ENCODE peak calls at places on chromosomes 16 and 17, in four cellular contexts. A is GM23248, S is AG20443, K is GDM1. N is an unnamed sample.

GRCh38 chr16:15507299-15507958 is 73.0 kb downstream of the BMERB1 start:
- DNase-seq in A (peak; percentile 90), S (peak; percentile 83), K (peak; percentile 65), N (no peak)

GRCh38 chr16:23155445-23156049 is 6.3 kb upstream of the USP31 start:
- DNase-seq in A (no peak), K (no peak), S (no peak), N (peak; percentile 25)

GRCh38 chr16:2858245-2859025 is 465 bp upstream of the PRSS22 start:
- DNase-seq in K (no peak), S (peak; percentile 9), A (no peak), N (peak; percentile 95)

GRCh38 chr16:53743149-53743566 is 39.2 kb downstream of the FTO start:
- DNase-seq in K (peak; percentile 3), A (peak; percentile 55), S (peak; percentile 11), N (peak; percentile 25)

GRCh38 chr17:27351741-27352140 is 57.8 kb downstream of the WSB1 start:
- DNase-seq in A (no peak), K (no peak), S (no peak), N (no peak)

GRCh38 chr17:64262422-64263260 is at the start of gene TEX2:
- DNase-seq in K (no peak), A (peak; percentile 66), S (peak; percentile 57), N (peak; percentile 65)

GRCh38 chr16:55367796-55368195 is 43.8 kb downstream of the IRX6 start:
- DNase-seq in S (peak; percentile 53), K (no peak), A (peak; percentile 53), N (no peak)

GRCh38 chr17:43074869-43075268 is 49.8 kb downstream of the RND2 start:
- DNase-seq in A (no peak), S (no peak), K (no peak), N (no peak)

GRCh38 chr16:81204794-81205680 is 33.5 kb upstream of the BCO1 start:
- DNase-seq in K (no peak), A (peak; percentile 71), S (peak; percentile 76), N (peak; percentile 80)

GRCh38 chr17:4679652-4680051 is 24.3 kb downstream of the PELP1 start:
- DNase-seq in A (peak; percentile 78), K (no peak), S (peak; percentile 44), N (peak; percentile 83)

GRCh38 chr17:60079401-60079861 is 710 bp upstream of the HEATR6 start:
- DNase-seq in K (no peak), A (peak; percentile 65), S (peak; percentile 30), N (peak; percentile 27)

GRCh38 chr16:29962344-29962994 is 590 bp downstream of the TMEM219 start:
- DNase-seq in S (peak; percentile 47), K (no peak), A (peak; percentile 58), N (peak; percentile 51)

GRCh38 chr17:4159761-4160160 is 16.8 kb downstream of the CYB5D2 start:
- DNase-seq in S (no peak), A (no peak), K (no peak), N (no peak)

GRCh38 chr16:84369105-84369504 is 767 bp downstream of the ATP2C2 start:
- DNase-seq in A (no peak), K (no peak), S (no peak), N (no peak)

GRCh38 chr16:63928421-63928820 is 1193.4 kb downstream of the CDH11 start:
- DNase-seq in S (no peak), A (no peak), K (no peak), N (no peak)

GRCh38 chr16:82753821-82754220 is 127.1 kb downstream of the CDH13 start:
- DNase-seq in S (peak; percentile 37), A (peak; percentile 86), K (no peak), N (no peak)

GRCh38 chr16:47886631-47887415 is 269.0 kb downstream of the ABCC12 start:
- DNase-seq in A (no peak), S (no peak), K (no peak), N (no peak)

GRCh38 chr17:29930399-29931010 is 477 bp upstream of the SSH2 start:
- DNase-seq in K (no peak), A (no peak), S (peak; percentile 21), N (no peak)

GRCh38 chr17:31394544-31394943 is 3.1 kb downstream of the RAB11FIP4 start:
- DNase-seq in A (peak; percentile 77), K (peak; percentile 38), S (peak; percentile 86), N (peak; percentile 89)

GRCh38 chr17:4939554-4939803 is 367 bp downstream of the SLC25A11 start:
- DNase-seq in S (no peak), K (no peak), A (peak; percentile 55), N (no peak)

GRCh38 chr16:89484923-89485679 is 5.3 kb downstream of the ANKRD11 start:
- DNase-seq in K (no peak), A (no peak), S (no peak), N (no peak)

GRCh38 chr16:71351558-71351901 is 7.0 kb upstream of the CALB2 start:
- DNase-seq in A (no peak), S (no peak), K (no peak), N (no peak)

GRCh38 chr16:73026754-73027654 is 20.9 kb downstream of the ZFHX3 start:
- DNase-seq in A (no peak), K (no peak), S (no peak), N (peak; percentile 3)

GRCh38 chr16:11016524-11016988 is 72.2 kb downstream of the CLEC16A start:
- DNase-seq in S (peak; percentile 44), K (no peak), A (peak; percentile 24), N (no peak)

GRCh38 chr17:36750316-36750885 is 149.0 kb downstream of the MRM1 start:
- DNase-seq in S (no peak), A (no peak), K (no peak), N (no peak)

GRCh38 chr17:13490906-13491502 is 110.7 kb downstream of the HS3ST3A1 start:
- DNase-seq in K (no peak), S (no peak), A (peak; percentile 12), N (no peak)

GRCh38 chr16:84582958-84583516 is 34.8 kb downstream of the COTL1 start:
- DNase-seq in K (no peak), S (peak; percentile 87), A (peak; percentile 58), N (no peak)

GRCh38 chr17:19833914-19834313 is 33.8 kb downstream of the ULK2 start:
- DNase-seq in K (no peak), A (peak; percentile 7), S (no peak), N (no peak)

GRCh38 chr17:6413073-6413472 is 21.8 kb downstream of the AIPL1 start:
- DNase-seq in K (peak; percentile 14), A (peak; percentile 52), S (peak; percentile 34), N (peak; percentile 59)

GRCh38 chr17:77119668-77120301 is 21.0 kb upstream of the SEC14L1 start:
- DNase-seq in A (no peak), K (no peak), S (no peak), N (no peak)

GRCh38 chr17:4678448-4679026 is 25.4 kb downstream of the PELP1 start:
- DNase-seq in K (no peak), A (peak; percentile 94), S (peak; percentile 75), N (peak; percentile 33)

GRCh38 chr17:38958756-38959155 is 8.4 kb downstream of the FBXO47 start:
- DNase-seq in A (peak; percentile 19), K (no peak), S (no peak), N (no peak)

GRCh38 chr17:33291248-33292183 is 1.6 kb downstream of the ASIC2 start:
- DNase-seq in S (peak; percentile 56), A (peak; percentile 48), K (no peak), N (peak; percentile 50)

GRCh38 chr16:50201784-50202183 is 48.7 kb downstream of the TENT4B start:
- DNase-seq in K (no peak), S (no peak), A (no peak), N (no peak)

GRCh38 chr17:35568561-35568960 is 7.9 kb upstream of the SLFN14 start:
- DNase-seq in K (no peak), S (peak; percentile 61), A (peak; percentile 87), N (peak; percentile 61)

GRCh38 chr17:1043601-1044251 is 46.8 kb downstream of the TIMM22 start:
- DNase-seq in K (no peak), S (no peak), A (no peak), N (peak; percentile 51)

GRCh38 chr16:69166221-69166833 is 20.6 kb upstream of the SNTB2 start:
- DNase-seq in S (peak; percentile 62), A (peak; percentile 86), K (no peak), N (no peak)

GRCh38 chr17:38341035-38341721 is 2.6 kb downstream of the GPR179 start:
- DNase-seq in S (peak; percentile 43), K (no peak), A (peak; percentile 36), N (peak; percentile 42)

GRCh38 chr16:75074920-75075687 is 41.5 kb downstream of the LDHD start:
- DNase-seq in A (no peak), S (no peak), K (peak; percentile 92), N (no peak)

GRCh38 chr16:48906076-48906475 is 296.1 kb upstream of the N4BP1 start:
- DNase-seq in A (no peak), S (no peak), K (no peak), N (no peak)